ENCODE peak calls at places on chromosomes 1 and 21, in eight cellular contexts. I is GM04504; J is progenitor cell of endocrine pancreas; S is tibial nerve; W is Ammon's horn; Q is stimulated activated CD4-positive, alpha-beta T cell treated with anti-CD3 and anti-CD28 coated beads, Interleukin-2, amount 100 ng/mL, for 48 hours; O is GM23248; C is effector CD4-positive, alpha-beta T cell. K is an unnamed sample.

GRCh38 chr21:34934350-34934749 is 114.8 kb downstream of the RUNX1 start:
- DNase-seq in I (no peak), J (no peak), S (no peak), W (no peak), Q (no peak), O (no peak), C (no peak), K (no peak)

GRCh38 chr1:184982002-184982954 is 8.0 kb upstream of the NIBAN1 start:
- DNase-seq in I (no peak), J (peak), S (peak), W (peak), Q (peak), O (peak), C (peak), K (peak)

GRCh38 chr1:221397141-221397540 is 344.7 kb downstream of the DUSP10 start:
- DNase-seq in I (no peak), J (no peak), S (no peak), W (no peak), Q (no peak), O (no peak), C (no peak), K (no peak)

GRCh38 chr1:94754101-94754500 is 66.1 kb upstream of the SLC44A3 start:
- DNase-seq in I (no peak), J (no peak), S (no peak), W (no peak), Q (no peak), O (no peak), C (no peak), K (no peak)

GRCh38 chr1:167500283-167500860 is 18.0 kb downstream of the CD247 start:
- DNase-seq in I (no peak), J (no peak), S (no peak), W (peak), Q (no peak), O (no peak), C (no peak), K (no peak)

GRCh38 chr1:147627435-147628110 is 42.8 kb downstream of the ACP6 start:
- DNase-seq in I (peak), J (peak), S (peak), W (peak), Q (peak), O (peak), C (peak), K (peak)

GRCh38 chr1:213287987-213288386 is 236.9 kb downstream of the RPS6KC1 start:
- DNase-seq in I (no peak), J (no peak), S (no peak), W (no peak), Q (no peak), O (no peak), C (no peak), K (no peak)

GRCh38 chr1:52268372-52268771 is 97.6 kb downstream of the CC2D1B start:
- DNase-seq in I (no peak), J (no peak), S (peak), W (peak), Q (no peak), O (peak), C (no peak), K (peak)

GRCh38 chr1:3695326-3696217 is 43.3 kb downstream of the TP73 start:
- DNase-seq in I (no peak), J (peak), S (peak), W (peak), Q (peak), O (peak), C (peak), K (peak)

GRCh38 chr1:237794071-237794470 is 96.7 kb downstream of the ZP4 start:
- DNase-seq in I (no peak), J (no peak), S (no peak), W (no peak), Q (no peak), O (no peak), C (no peak), K (no peak)

GRCh38 chr1:212139526-212140137 is 104.1 kb downstream of the DTL start:
- DNase-seq in I (no peak), J (no peak), S (no peak), W (no peak), Q (no peak), O (no peak), C (no peak), K (no peak)

GRCh38 chr1:245245021-245245667 is 90.4 kb downstream of the KIF26B start:
- DNase-seq in I (no peak), J (no peak), S (no peak), W (no peak), Q (no peak), O (no peak), C (no peak), K (no peak)

GRCh38 chr1:82515650-82516049 is 714.9 kb downstream of the ADGRL2 start:
- DNase-seq in I (no peak), J (no peak), S (no peak), W (no peak), Q (no peak), O (no peak), C (no peak), K (no peak)

GRCh38 chr21:15967661-15968060 is 237.9 kb downstream of the USP25 start:
- DNase-seq in I (no peak), J (no peak), S (no peak), W (no peak), Q (no peak), O (peak), C (no peak), K (peak)

GRCh38 chr1:47776554-47777156 is 220.5 kb downstream of the TRABD2B start:
- DNase-seq in I (no peak), J (no peak), S (no peak), W (no peak), Q (no peak), O (no peak), C (no peak), K (no peak)

GRCh38 chr1:151964510-151964909 is 29.1 kb downstream of the S100A10 start:
- DNase-seq in I (no peak), J (no peak), S (no peak), W (no peak), Q (no peak), O (peak), C (no peak), K (peak)

GRCh38 chr1:153190373-153190772 is 12.9 kb upstream of the LELP1 start:
- DNase-seq in I (no peak), J (no peak), S (no peak), W (no peak), Q (no peak), O (peak), C (no peak), K (no peak)

GRCh38 chr1:43284711-43285110 is 670 bp downstream of the C1orf210 start:
- DNase-seq in I (no peak), J (no peak), S (no peak), W (no peak), Q (no peak), O (no peak), C (no peak), K (no peak)

GRCh38 chr1:235834620-235835019 is 32.1 kb downstream of the LYST start:
- DNase-seq in I (no peak), J (no peak), S (no peak), W (no peak), Q (no peak), O (no peak), C (no peak), K (no peak)

GRCh38 chr1:43991476-43992231 is at the start of gene CCDC24:
- DNase-seq in I (peak), J (peak), S (peak), W (peak), Q (peak), O (peak), C (peak), K (peak)

GRCh38 chr21:15754640-15755039 is 24.9 kb downstream of the USP25 start:
- DNase-seq in I (no peak), J (no peak), S (no peak), W (no peak), Q (no peak), O (peak), C (no peak), K (no peak)

GRCh38 chr1:11648732-11649158 is 5.5 kb downstream of the FBXO2 start:
- DNase-seq in I (no peak), J (no peak), S (no peak), W (no peak), Q (peak), O (peak), C (peak), K (peak)

GRCh38 chr1:15714438-15715136 is 21.5 kb upstream of the SLC25A34 start:
- DNase-seq in I (peak), J (no peak), S (no peak), W (peak), Q (no peak), O (peak), C (no peak), K (peak)

GRCh38 chr1:230310381-230311163 is 115.6 kb downstream of the PGBD5 start:
- DNase-seq in I (peak), J (peak), S (peak), W (peak), Q (peak), O (peak), C (peak), K (peak)

GRCh38 chr1:154943649-154944421 is 7.3 kb upstream of the PMVK start:
- DNase-seq in I (no peak), J (no peak), S (peak), W (peak), Q (no peak), O (peak), C (no peak), K (peak)

GRCh38 chr1:206839006-206839560 is 26.3 kb upstream of the IL20 start:
- DNase-seq in I (no peak), J (no peak), S (no peak), W (no peak), Q (no peak), O (no peak), C (no peak), K (no peak)

K was measured in AG20443.